ENCODE peak calls at places on chromosomes 3 and 15, in eight cellular contexts. One of them, this sample, is unnamed.
A peak's percentile ranks its signal among the peaks of the same experiment; 100 is the strongest.

GRCh38 chr3:90184861-90185260 is 1077.4 kb downstream of the EPHA3 start:
- DNase-seq in stimulated activated CD4-positive, alpha-beta T cell treated with anti-CD3 and anti-CD28 coated beads, Interleukin-12 subunit alpha, Interleukin-12 subunit beta, amount 100 ng/mL, for 4 hours: no peak
- DNase-seq in endothelial cell: no peak
- DNase-seq in cardiac muscle cell: peak; percentile 61
- DNase-seq in Right ventricle myocardium superior: no peak
- DNase-seq in fibroblast of mammary gland: peak; percentile 65
- DNase-seq in DMS153: no peak
- DNase-seq in activated naive CD8-positive, alpha-beta T cell treated with anti-CD3 and anti-CD28 coated beads, Interleukin-2, amount 50 U/mL, for 24 hours: no peak
- DNase-seq in this sample: peak; percentile 81

GRCh38 chr15:99986297-99987118 is 253.3 kb upstream of the LYSMD4 start:
- DNase-seq in stimulated activated CD4-positive, alpha-beta T cell treated with anti-CD3 and anti-CD28 coated beads, Interleukin-12 subunit alpha, Interleukin-12 subunit beta, amount 100 ng/mL, for 4 hours: no peak
- DNase-seq in fibroblast of mammary gland: no peak
- DNase-seq in endothelial cell: no peak
- DNase-seq in cardiac muscle cell: peak; percentile 55
- DNase-seq in Right ventricle myocardium superior: no peak
- DNase-seq in activated naive CD8-positive, alpha-beta T cell treated with anti-CD3 and anti-CD28 coated beads, Interleukin-2, amount 50 U/mL, for 24 hours: no peak
- DNase-seq in DMS153: no peak
- DNase-seq in this sample: no peak

GRCh38 chr3:119293761-119294401 is at the start of gene ARHGAP31:
- DNase-seq in stimulated activated CD4-positive, alpha-beta T cell treated with anti-CD3 and anti-CD28 coated beads, Interleukin-12 subunit alpha, Interleukin-12 subunit beta, amount 100 ng/mL, for 4 hours: peak; percentile 78
- DNase-seq in endothelial cell: peak; percentile 76
- DNase-seq in Right ventricle myocardium superior: peak; percentile 86
- DNase-seq in activated naive CD8-positive, alpha-beta T cell treated with anti-CD3 and anti-CD28 coated beads, Interleukin-2, amount 50 U/mL, for 24 hours: peak; percentile 89
- DNase-seq in cardiac muscle cell: peak; percentile 87
- DNase-seq in fibroblast of mammary gland: peak; percentile 78
- DNase-seq in DMS153: no peak
- DNase-seq in this sample: peak; percentile 67

GRCh38 chr3:144128117-144128892 is 156.7 kb downstream of the DIPK2A start:
- DNase-seq in activated naive CD8-positive, alpha-beta T cell treated with anti-CD3 and anti-CD28 coated beads, Interleukin-2, amount 50 U/mL, for 24 hours: no peak
- DNase-seq in endothelial cell: no peak
- DNase-seq in Right ventricle myocardium superior: no peak
- DNase-seq in stimulated activated CD4-positive, alpha-beta T cell treated with anti-CD3 and anti-CD28 coated beads, Interleukin-12 subunit alpha, Interleukin-12 subunit beta, amount 100 ng/mL, for 4 hours: no peak
- DNase-seq in fibroblast of mammary gland: no peak
- DNase-seq in DMS153: no peak
- DNase-seq in cardiac muscle cell: no peak
- DNase-seq in this sample: no peak

GRCh38 chr3:45534580-45535080 is 59.9 kb upstream of the LIMD1 start:
- DNase-seq in stimulated activated CD4-positive, alpha-beta T cell treated with anti-CD3 and anti-CD28 coated beads, Interleukin-12 subunit alpha, Interleukin-12 subunit beta, amount 100 ng/mL, for 4 hours: no peak
- DNase-seq in cardiac muscle cell: no peak
- DNase-seq in activated naive CD8-positive, alpha-beta T cell treated with anti-CD3 and anti-CD28 coated beads, Interleukin-2, amount 50 U/mL, for 24 hours: no peak
- DNase-seq in DMS153: no peak
- DNase-seq in Right ventricle myocardium superior: no peak
- DNase-seq in fibroblast of mammary gland: no peak
- DNase-seq in endothelial cell: no peak
- DNase-seq in this sample: no peak

GRCh38 chr3:117217355-117217754 is 507.8 kb downstream of the TUSC7 start:
- DNase-seq in endothelial cell: no peak
- DNase-seq in DMS153: no peak
- DNase-seq in cardiac muscle cell: no peak
- DNase-seq in activated naive CD8-positive, alpha-beta T cell treated with anti-CD3 and anti-CD28 coated beads, Interleukin-2, amount 50 U/mL, for 24 hours: no peak
- DNase-seq in fibroblast of mammary gland: no peak
- DNase-seq in Right ventricle myocardium superior: no peak
- DNase-seq in stimulated activated CD4-positive, alpha-beta T cell treated with anti-CD3 and anti-CD28 coated beads, Interleukin-12 subunit alpha, Interleukin-12 subunit beta, amount 100 ng/mL, for 4 hours: no peak
- DNase-seq in this sample: no peak

GRCh38 chr3:141629950-141630349 is 108.1 kb upstream of the RNF7 start:
- DNase-seq in endothelial cell: no peak
- DNase-seq in cardiac muscle cell: no peak
- DNase-seq in activated naive CD8-positive, alpha-beta T cell treated with anti-CD3 and anti-CD28 coated beads, Interleukin-2, amount 50 U/mL, for 24 hours: no peak
- DNase-seq in fibroblast of mammary gland: no peak
- DNase-seq in stimulated activated CD4-positive, alpha-beta T cell treated with anti-CD3 and anti-CD28 coated beads, Interleukin-12 subunit alpha, Interleukin-12 subunit beta, amount 100 ng/mL, for 4 hours: no peak
- DNase-seq in DMS153: no peak
- DNase-seq in Right ventricle myocardium superior: no peak
- DNase-seq in this sample: no peak

GRCh38 chr3:126528419-126528799 is 4.5 kb downstream of the CHST13 start:
- DNase-seq in endothelial cell: no peak
- DNase-seq in cardiac muscle cell: no peak
- DNase-seq in DMS153: no peak
- DNase-seq in fibroblast of mammary gland: no peak
- DNase-seq in Right ventricle myocardium superior: peak; percentile 10
- DNase-seq in stimulated activated CD4-positive, alpha-beta T cell treated with anti-CD3 and anti-CD28 coated beads, Interleukin-12 subunit alpha, Interleukin-12 subunit beta, amount 100 ng/mL, for 4 hours: no peak
- DNase-seq in activated naive CD8-positive, alpha-beta T cell treated with anti-CD3 and anti-CD28 coated beads, Interleukin-2, amount 50 U/mL, for 24 hours: no peak
- DNase-seq in this sample: no peak

GRCh38 chr15:59017459-59017858 is 30.0 kb downstream of the RNF111 start:
- DNase-seq in activated naive CD8-positive, alpha-beta T cell treated with anti-CD3 and anti-CD28 coated beads, Interleukin-2, amount 50 U/mL, for 24 hours: no peak
- DNase-seq in DMS153: no peak
- DNase-seq in stimulated activated CD4-positive, alpha-beta T cell treated with anti-CD3 and anti-CD28 coated beads, Interleukin-12 subunit alpha, Interleukin-12 subunit beta, amount 100 ng/mL, for 4 hours: no peak
- DNase-seq in cardiac muscle cell: no peak
- DNase-seq in fibroblast of mammary gland: no peak
- DNase-seq in endothelial cell: no peak
- DNase-seq in Right ventricle myocardium superior: no peak
- DNase-seq in this sample: no peak

GRCh38 chr15:37056894-37057205 is 43.5 kb downstream of the MEIS2 start:
- DNase-seq in Right ventricle myocardium superior: no peak
- DNase-seq in stimulated activated CD4-positive, alpha-beta T cell treated with anti-CD3 and anti-CD28 coated beads, Interleukin-12 subunit alpha, Interleukin-12 subunit beta, amount 100 ng/mL, for 4 hours: no peak
- DNase-seq in activated naive CD8-positive, alpha-beta T cell treated with anti-CD3 and anti-CD28 coated beads, Interleukin-2, amount 50 U/mL, for 24 hours: no peak
- DNase-seq in DMS153: no peak
- DNase-seq in fibroblast of mammary gland: no peak
- DNase-seq in cardiac muscle cell: no peak
- DNase-seq in endothelial cell: no peak
- DNase-seq in this sample: no peak

GRCh38 chr3:50241163-50241562 is 5.2 kb downstream of the GNAI2 start:
- DNase-seq in fibroblast of mammary gland: no peak
- DNase-seq in endothelial cell: peak; percentile 52
- DNase-seq in stimulated activated CD4-positive, alpha-beta T cell treated with anti-CD3 and anti-CD28 coated beads, Interleukin-12 subunit alpha, Interleukin-12 subunit beta, amount 100 ng/mL, for 4 hours: no peak
- DNase-seq in DMS153: no peak
- DNase-seq in activated naive CD8-positive, alpha-beta T cell treated with anti-CD3 and anti-CD28 coated beads, Interleukin-2, amount 50 U/mL, for 24 hours: no peak
- DNase-seq in Right ventricle myocardium superior: no peak
- DNase-seq in cardiac muscle cell: no peak
- DNase-seq in this sample: no peak

GRCh38 chr3:37905987-37906674 is 44.5 kb downstream of the CTDSPL start:
- DNase-seq in Right ventricle myocardium superior: no peak
- DNase-seq in cardiac muscle cell: peak; percentile 72
- DNase-seq in endothelial cell: no peak
- DNase-seq in fibroblast of mammary gland: peak; percentile 74
- DNase-seq in DMS153: no peak
- DNase-seq in activated naive CD8-positive, alpha-beta T cell treated with anti-CD3 and anti-CD28 coated beads, Interleukin-2, amount 50 U/mL, for 24 hours: no peak
- DNase-seq in stimulated activated CD4-positive, alpha-beta T cell treated with anti-CD3 and anti-CD28 coated beads, Interleukin-12 subunit alpha, Interleukin-12 subunit beta, amount 100 ng/mL, for 4 hours: no peak
- DNase-seq in this sample: peak; percentile 89

GRCh38 chr3:161389445-161390036 is 18.2 kb upstream of the SPTSSB start:
- DNase-seq in activated naive CD8-positive, alpha-beta T cell treated with anti-CD3 and anti-CD28 coated beads, Interleukin-2, amount 50 U/mL, for 24 hours: no peak
- DNase-seq in endothelial cell: no peak
- DNase-seq in DMS153: no peak
- DNase-seq in fibroblast of mammary gland: no peak
- DNase-seq in stimulated activated CD4-positive, alpha-beta T cell treated with anti-CD3 and anti-CD28 coated beads, Interleukin-12 subunit alpha, Interleukin-12 subunit beta, amount 100 ng/mL, for 4 hours: no peak
- DNase-seq in cardiac muscle cell: no peak
- DNase-seq in Right ventricle myocardium superior: no peak
- DNase-seq in this sample: no peak

GRCh38 chr15:24955549-24955929 is 752 bp downstream of the SNRPN start:
- DNase-seq in activated naive CD8-positive, alpha-beta T cell treated with anti-CD3 and anti-CD28 coated beads, Interleukin-2, amount 50 U/mL, for 24 hours: peak; percentile 8
- DNase-seq in DMS153: no peak
- DNase-seq in Right ventricle myocardium superior: peak; percentile 48
- DNase-seq in cardiac muscle cell: no peak
- DNase-seq in fibroblast of mammary gland: no peak
- DNase-seq in stimulated activated CD4-positive, alpha-beta T cell treated with anti-CD3 and anti-CD28 coated beads, Interleukin-12 subunit alpha, Interleukin-12 subunit beta, amount 100 ng/mL, for 4 hours: peak; percentile 1
- DNase-seq in endothelial cell: no peak
- DNase-seq in this sample: no peak

GRCh38 chr3:46187876-46188275 is 20.2 kb downstream of the CCR1 start:
- DNase-seq in DMS153: no peak
- DNase-seq in endothelial cell: no peak
- DNase-seq in stimulated activated CD4-positive, alpha-beta T cell treated with anti-CD3 and anti-CD28 coated beads, Interleukin-12 subunit alpha, Interleukin-12 subunit beta, amount 100 ng/mL, for 4 hours: no peak
- DNase-seq in cardiac muscle cell: peak; percentile 8
- DNase-seq in Right ventricle myocardium superior: no peak
- DNase-seq in activated naive CD8-positive, alpha-beta T cell treated with anti-CD3 and anti-CD28 coated beads, Interleukin-2, amount 50 U/mL, for 24 hours: no peak
- DNase-seq in fibroblast of mammary gland: peak; percentile 90
- DNase-seq in this sample: peak; percentile 65

GRCh38 chr3:45145681-45146614 is at the start of gene CDCP1:
- DNase-seq in fibroblast of mammary gland: no peak
- DNase-seq in Right ventricle myocardium superior: no peak
- DNase-seq in endothelial cell: no peak
- DNase-seq in cardiac muscle cell: no peak
- DNase-seq in activated naive CD8-positive, alpha-beta T cell treated with anti-CD3 and anti-CD28 coated beads, Interleukin-2, amount 50 U/mL, for 24 hours: no peak
- DNase-seq in DMS153: peak; percentile 49
- DNase-seq in stimulated activated CD4-positive, alpha-beta T cell treated with anti-CD3 and anti-CD28 coated beads, Interleukin-12 subunit alpha, Interleukin-12 subunit beta, amount 100 ng/mL, for 4 hours: no peak
- DNase-seq in this sample: no peak

This sample was measured in LHCN-M2.